ENCODE peak calls at places on chromosomes 7 and 10, in six cellular contexts. B is K562, H is HCT116, X is H1, M is SK-N-SH, U is HepG2. N is an unnamed sample. For H3K4me1, the result is how much of the 10 kb centered on the place peaks cover.

GRCh38 chr10:3761111-3761686 is 23.8 kb downstream of the KLF6 start:
- DNase-seq in B (no peak), H (no peak), X (no peak), M (no peak), U (no peak), N (no peak)

GRCh38 chr10:28853195-28853594 is 175.9 kb downstream of the BAMBI start:
- DNase-seq in B (no peak), H (no peak), X (no peak), M (no peak), U (no peak), N (no peak)

GRCh38 chr7:107715531-107715930 is 28.4 kb upstream of the CBLL1 start:
- DNase-seq in B (no peak), H (no peak), X (no peak), M (no peak), U (no peak), N (no peak)

GRCh38 chr10:19913987-19914386 is 97.8 kb downstream of the PLXDC2 start:
- DNase-seq in B (no peak), H (no peak), X (no peak), M (no peak), U (no peak), N (no peak)

GRCh38 chr10:112677689-112678088 is 230.7 kb downstream of the VTI1A start:
- DNase-seq in B (peak), H (no peak), X (no peak), M (peak), U (no peak), N (no peak)

GRCh38 chr7:119572132-119572531 is 700.8 kb upstream of the KCND2 start:
- DNase-seq in B (no peak), H (no peak), X (no peak), M (no peak), U (no peak), N (no peak)

GRCh38 chr7:17774248-17774647 is 166.0 kb downstream of the SNX13 start:
- DNase-seq in B (no peak), H (no peak), X (no peak), M (no peak), U (no peak), N (no peak)

GRCh38 chr10:78804356-78805032 is 264.3 kb upstream of the ZMIZ1 start:
- DNase-seq in B (no peak), H (no peak), X (no peak), M (peak), U (no peak), N (no peak)

GRCh38 chr10:65570143-65571010 is 1355.5 kb upstream of the LRRTM3 start:
- DNase-seq in B (no peak), H (peak), X (peak), M (peak), U (peak), N (no peak)

GRCh38 chr10:91987397-91988037 is 63.9 kb downstream of the BTAF1 start:
- DNase-seq in B (no peak), H (no peak), X (no peak), M (no peak), U (no peak), N (no peak)

GRCh38 chr7:137146996-137147720 is 196.4 kb downstream of the PTN start:
- DNase-seq in B (no peak), H (no peak), X (no peak), M (no peak), U (no peak), N (no peak)

GRCh38 chr10:48981310-48981907 is 41.8 kb upstream of the LRRC18 start:
- DNase-seq in B (peak), H (peak), X (peak), M (peak), U (peak), N (peak)

GRCh38 chr10:75655791-75656451 is 224.5 kb downstream of the LRMDA start:
- DNase-seq in B (no peak), H (no peak), X (no peak), M (no peak), U (peak), N (no peak)

GRCh38 chr10:25263931-25264330 is 89.1 kb downstream of the GPR158 start:
- DNase-seq in B (no peak), H (no peak), X (no peak), M (no peak), U (no peak), N (no peak)

GRCh38 chr7:15947749-15948148 is 261.3 kb upstream of the MEOX2 start:
- DNase-seq in B (no peak), H (no peak), X (no peak), M (no peak), U (no peak), N (no peak)

GRCh38 chr10:125786547-125786946 is 10.9 kb upstream of the MMP21 start:
- DNase-seq in B (no peak), H (no peak), X (no peak), M (no peak), U (no peak), N (no peak)
- TF ChIP-seq SIN3A in B (no peak), H (no peak), X (no peak), M (no peak), U (no peak), N (no peak)

GRCh38 chr10:104318096-104318725 is 20.1 kb downstream of the ITPRIP start:
- DNase-seq in B (no peak), H (no peak), X (no peak), M (no peak), U (no peak), N (no peak)
- H3K4me1 ChIP-seq in B (under half), H (under half), X (under half), M (under half), U (under half), N (half or more)

GRCh38 chr7:100166317-100166940 is 2.0 kb downstream of the GAL3ST4 start:
- DNase-seq in B (no peak), H (no peak), X (no peak), M (peak), U (no peak), N (no peak)
- TF ChIP-seq SIN3A in B (no peak), H (no peak), X (no peak), M (no peak), U (no peak), N (no peak)

GRCh38 chr10:118968482-118968881 is 61.0 kb upstream of the NANOS1 start:
- DNase-seq in B (no peak), H (no peak), X (no peak), M (peak), U (no peak), N (no peak)

GRCh38 chr10:118969014-118969413 is 60.5 kb upstream of the NANOS1 start:
- DNase-seq in B (no peak), H (no peak), X (no peak), M (no peak), U (no peak), N (no peak)

GRCh38 chr10:118966131-118967125 is 63.1 kb upstream of the NANOS1 start:
- DNase-seq in B (no peak), H (no peak), X (no peak), M (peak), U (no peak), N (no peak)

GRCh38 chr10:118967160-118967559 is 62.4 kb upstream of the NANOS1 start:
- DNase-seq in B (no peak), H (no peak), X (no peak), M (no peak), U (no peak), N (no peak)

GRCh38 chr10:118968071-118968470 is 61.4 kb upstream of the NANOS1 start:
- DNase-seq in B (no peak), H (no peak), X (no peak), M (no peak), U (no peak), N (no peak)
- H3K4me1 ChIP-seq in B (under half), H (under half), X (under half), M (under half), U (under half), N (under half)

DNA sequence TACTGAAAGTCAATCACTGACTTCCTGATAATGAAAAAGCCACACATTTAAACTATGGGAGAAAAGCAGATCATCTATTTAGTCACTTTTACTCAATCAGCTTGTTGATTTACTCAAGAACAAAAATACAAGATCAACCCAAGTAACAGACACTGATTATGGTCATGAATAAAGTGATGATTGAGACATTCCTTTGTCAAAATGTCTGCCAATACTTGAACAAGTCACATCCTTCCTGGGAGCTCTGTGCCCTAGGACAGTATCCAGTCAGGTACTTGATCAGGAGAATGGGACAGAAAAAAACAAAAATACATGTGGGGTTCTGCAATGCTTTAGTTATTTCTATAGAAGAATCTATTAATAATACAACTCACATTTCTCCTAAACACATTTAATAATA is 150.0 kb upstream of the NEBL start:
- DNase-seq in B (no peak), H (no peak), X (no peak), M (no peak), U (no peak), N (no peak)
- TF ChIP-seq SIN3A in B (no peak), H (no peak), X (no peak), M (no peak), U (no peak), N (no peak)

DNA sequence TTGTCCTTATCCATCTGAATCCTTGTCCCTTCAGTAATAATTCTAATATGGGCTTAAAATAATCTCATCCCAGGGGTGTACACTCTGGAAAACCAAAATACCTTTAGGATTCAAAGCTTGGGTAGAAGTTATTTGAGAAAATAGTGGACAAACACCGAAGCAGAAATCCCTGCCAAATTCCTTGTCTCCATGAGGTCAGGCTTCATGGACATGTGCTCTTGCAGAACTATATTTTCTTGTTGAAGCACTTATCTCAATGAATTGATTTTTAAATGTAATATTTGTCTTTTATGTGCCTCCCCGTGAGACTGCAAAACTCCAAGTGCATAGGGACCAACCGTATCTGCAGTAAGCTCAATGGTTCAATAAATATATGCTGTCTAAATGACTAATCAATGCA is 1153.3 kb upstream of the AUTS2 start:
- DNase-seq in B (no peak), H (no peak), X (no peak), M (no peak), U (no peak), N (no peak)
- H3K4me1 ChIP-seq in B (under half), H (under half), X (under half), M (under half), U (under half), N (under half)

DNA sequence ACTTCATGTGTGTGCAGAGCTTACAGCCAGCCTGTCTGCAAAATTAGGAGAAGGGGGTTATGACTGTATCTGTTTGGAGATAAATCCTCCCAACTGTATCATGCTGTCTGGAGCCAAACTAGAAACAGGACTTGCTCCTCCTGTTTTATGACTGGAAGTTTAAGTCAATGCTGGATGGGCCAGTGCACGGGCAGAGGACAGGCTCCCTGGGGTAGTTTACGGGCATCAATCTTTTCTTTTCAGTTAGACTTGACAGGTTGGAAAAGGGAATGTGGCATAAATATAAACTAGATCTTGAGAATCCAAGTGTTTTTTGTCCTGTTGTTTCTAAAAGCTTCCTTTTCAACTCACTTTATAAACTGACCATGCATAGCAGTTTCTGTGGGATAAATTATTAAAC is 70.8 kb upstream of the PLPP4 start:
- DNase-seq in B (no peak), H (no peak), X (no peak), M (no peak), U (no peak), N (no peak)
- TF ChIP-seq SIN3A in B (no peak), H (no peak), X (no peak), M (no peak), U (no peak), N (no peak)

DNA sequence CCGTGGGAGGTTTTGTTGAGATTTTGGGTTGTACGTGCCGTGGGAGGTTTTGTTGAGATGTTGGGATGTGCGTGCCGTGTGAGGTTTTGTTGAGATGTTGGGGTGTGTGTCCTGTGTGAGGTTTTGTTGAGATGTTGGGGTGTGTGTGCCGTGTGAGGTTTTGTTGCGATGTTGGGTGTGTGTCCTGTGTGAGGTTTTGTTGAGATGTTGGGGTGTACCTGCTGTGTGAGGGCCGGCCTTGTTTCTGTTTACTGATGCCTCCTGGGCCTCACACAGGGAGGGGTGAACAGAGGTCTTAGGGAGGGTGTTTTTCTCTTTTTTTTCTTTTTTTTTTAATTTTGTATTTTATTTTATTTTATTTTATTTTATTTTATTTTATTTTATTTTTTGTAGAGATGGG is 36.7 kb downstream of the INPP5A start:
- DNase-seq in B (no peak), H (no peak), X (no peak), M (no peak), U (no peak), N (no peak)
- H3K4me1 ChIP-seq in B (half or more), H (under half), X (under half), M (under half), U (under half), N (half or more)

GRCh38 chr7:1857487-1858425 is 187.7 kb downstream of the ELFN1 start:
- DNase-seq in B (no peak), H (no peak), X (no peak), M (no peak), U (no peak), N (no peak)

GRCh38 chr7:1855396-1856160 is 185.5 kb downstream of the ELFN1 start:
- DNase-seq in B (no peak), H (no peak), X (no peak), M (no peak), U (no peak), N (no peak)

GRCh38 chr7:1856966-1857441 is 186.9 kb downstream of the ELFN1 start:
- DNase-seq in B (no peak), H (no peak), X (no peak), M (no peak), U (no peak), N (no peak)

GRCh38 chr7:1854521-1855395 is 184.7 kb downstream of the ELFN1 start:
- DNase-seq in B (peak), H (no peak), X (no peak), M (no peak), U (no peak), N (no peak)

DNA sequence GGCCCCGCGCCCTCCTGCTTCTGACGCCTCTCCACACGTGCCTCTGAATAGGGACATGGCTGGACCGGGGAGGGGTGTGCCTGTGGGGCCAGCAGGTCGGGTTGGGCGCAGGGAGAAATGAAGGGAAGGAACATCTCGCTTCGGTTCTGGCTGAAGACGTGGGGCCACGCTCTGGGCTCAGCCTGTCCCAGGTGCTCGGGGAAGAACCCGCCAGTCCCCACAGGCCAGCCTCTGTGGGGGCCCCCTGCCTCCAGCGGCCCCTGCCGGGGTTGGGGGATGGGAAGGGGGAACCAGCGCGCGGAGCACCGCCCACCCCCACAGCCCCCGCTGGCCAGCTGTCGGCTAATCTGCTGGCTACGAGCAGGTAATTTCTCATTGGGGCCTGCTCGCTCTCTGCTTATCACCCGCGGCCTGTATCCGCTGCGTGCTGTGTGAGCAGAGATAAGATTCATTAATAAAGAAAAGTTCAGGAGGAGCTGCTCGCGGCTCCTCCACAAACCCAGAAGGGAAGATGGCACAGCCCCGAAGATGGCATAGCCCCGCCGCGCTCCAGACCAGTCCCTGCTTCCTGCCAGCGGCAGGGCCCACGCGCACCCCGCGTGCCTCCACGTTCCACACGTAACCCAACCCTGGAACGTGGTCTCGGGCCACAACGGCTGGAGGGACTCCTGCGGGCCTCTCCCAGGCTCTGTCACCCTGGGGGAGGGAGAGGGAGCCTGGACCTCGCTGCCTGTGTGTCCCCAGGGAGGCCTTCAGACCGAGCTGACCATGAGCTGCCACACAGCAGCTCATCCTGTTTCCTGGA is 186.3 kb downstream of the ELFN1 start:
- DNase-seq in B (peak), H (no peak), X (no peak), M (peak), U (no peak), N (no peak)
- TF ChIP-seq SIN3A in B (no peak), H (no peak), X (no peak), M (no peak), U (no peak), N (no peak)